ENCODE peak calls at places on chromosomes 6 and 20, in ten cellular contexts. D, O, J, U, T, N, V, X, E and H are unnamed samples.

GRCh38 chr6:20147469-20147868 is 64.8 kb downstream of the MBOAT1 start:
- DNase-seq in X (no peak), T (no peak), U (no peak), O (no peak), D (no peak), J (no peak), V (no peak), N (no peak), E (no peak), H (no peak)

GRCh38 chr20:45400346-45401031 is 7.6 kb upstream of the DBNDD2 start:
- DNase-seq in J (no peak), O (no peak), E (peak), V (no peak), N (no peak), T (no peak), D (no peak), U (no peak), X (no peak), H (no peak)

GRCh38 chr6:138724015-138724414 is 49.6 kb upstream of the CCDC28A start:
- DNase-seq in X (no peak), O (no peak), U (no peak), N (no peak), T (no peak), J (no peak), E (no peak), D (no peak), V (peak), H (no peak)

GRCh38 chr20:19433371-19434316 is 221.2 kb downstream of the SLC24A3 start:
- DNase-seq in E (no peak), J (no peak), U (no peak), D (no peak), V (no peak), O (no peak), X (no peak), T (no peak), N (no peak), H (no peak)

GRCh38 chr6:37525460-37526357 is 26.0 kb upstream of the CCDC167 start:
- DNase-seq in N (no peak), X (no peak), O (no peak), V (no peak), E (no peak), T (no peak), D (no peak), U (peak), J (no peak), H (no peak)

GRCh38 chr6:79586548-79586947 is 44.6 kb upstream of the SH3BGRL2 start:
- DNase-seq in N (no peak), D (no peak), U (peak), X (no peak), V (no peak), J (no peak), O (no peak), T (peak), E (no peak), H (no peak)

GRCh38 chr20:33576432-33576883 is 85.7 kb upstream of the C20orf144 start:
- DNase-seq in E (no peak), X (no peak), O (no peak), D (no peak), V (no peak), U (no peak), J (no peak), N (no peak), T (peak), H (no peak)

GRCh38 chr6:74137910-74138309 is 441.9 kb downstream of the CD109 start:
- DNase-seq in E (no peak), D (no peak), U (no peak), O (no peak), N (no peak), V (no peak), T (no peak), J (no peak), X (no peak), H (no peak)

GRCh38 chr6:157690441-157691210 is 132.4 kb upstream of the SNX9 start:
- DNase-seq in D (no peak), V (no peak), T (no peak), E (no peak), J (no peak), N (no peak), X (no peak), U (no peak), O (no peak), H (no peak)

GRCh38 chr20:25271486-25272222 is 23.8 kb downstream of the PYGB start:
- DNase-seq in O (no peak), U (no peak), J (no peak), T (no peak), X (no peak), E (no peak), V (no peak), D (no peak), N (no peak), H (no peak)

GRCh38 chr6:135673671-135674309 is 176.2 kb upstream of the AHI1 start:
- DNase-seq in X (no peak), T (no peak), O (no peak), E (no peak), N (no peak), V (no peak), D (no peak), J (no peak), U (no peak), H (no peak)

GRCh38 chr6:27591660-27592059 is 118.8 kb upstream of the ZNF184 start:
- DNase-seq in V (no peak), O (no peak), J (no peak), X (no peak), U (no peak), N (peak), E (no peak), T (peak), D (no peak), H (no peak)

GRCh38 chr20:19048898-19049889 is 163.2 kb upstream of the SLC24A3 start:
- DNase-seq in N (no peak), U (no peak), J (no peak), X (no peak), D (no peak), O (no peak), T (no peak), E (no peak), V (peak), H (no peak)